ENCODE peak calls at places on chromosomes 4 and X, in nine cellular contexts. I is GM04503; J is ascending aorta; W is stimulated activated CD4-positive, alpha-beta T cell treated with anti-CD3 and anti-CD28 coated beads, Interleukin-1b, Interleukin-23, amount 100 ng/mL, for 24 hours; N is T-helper 9 cell; R is stimulated activated CD8-positive, alpha-beta memory T cell treated with anti-CD3 and anti-CD28 coated beads, Interleukin-12 subunit alpha, Interleukin-12 subunit beta, amount 100 ng/mL, for 1 hour; H is IMR-90; L is SW 1271; P is GM23248. O is an unnamed sample.

GRCh38 chr4:2442175-2442993 is 23.6 kb downstream of the CFAP99 start:
- DNase-seq in R (no peak), H (no peak), L (no peak), J (no peak), P (no peak), N (no peak), W (no peak), I (no peak), O (no peak)

GRCh38 chr4:11446156-11446811 is 17.6 kb upstream of the HS3ST1 start:
- DNase-seq in N (no peak), R (no peak), W (no peak), I (no peak), P (no peak), H (peak), L (no peak), J (no peak), O (no peak)

GRCh38 chrX:153814591-153815315 is 15.6 kb downstream of the PDZD4 start:
- DNase-seq in I (no peak), H (no peak), R (no peak), W (no peak), J (no peak), P (no peak), N (no peak), L (no peak), O (no peak)

GRCh38 chr4:185542626-185543336 is 7.5 kb upstream of the PDLIM3 start:
- DNase-seq in I (no peak), R (no peak), N (no peak), J (peak), W (no peak), H (peak), L (no peak), P (no peak), O (no peak)

GRCh38 chrX:67619253-67619652 is 75.4 kb downstream of the AR start:
- DNase-seq in W (no peak), H (peak), N (no peak), J (no peak), L (no peak), R (no peak), P (peak), I (no peak), O (peak)

GRCh38 chr4:52204921-52205320 is 153.8 kb downstream of the SPATA18 start:
- DNase-seq in W (no peak), J (no peak), P (no peak), H (no peak), N (no peak), R (no peak), I (no peak), L (no peak), O (no peak)

GRCh38 chrX:113305496-113305895 is 464.9 kb upstream of the AMOT start:
- DNase-seq in R (no peak), P (peak), N (no peak), J (no peak), I (peak), W (no peak), L (no peak), H (peak), O (peak)

GRCh38 chr4:6338175-6338950 is 68.7 kb downstream of the WFS1 start:
- DNase-seq in J (no peak), H (no peak), W (no peak), N (no peak), P (no peak), R (no peak), L (no peak), I (no peak), O (no peak)

GRCh38 chr4:85759392-85759791 is 284.4 kb downstream of the ARHGAP24 start:
- DNase-seq in W (no peak), J (no peak), H (no peak), I (no peak), R (no peak), L (no peak), N (no peak), P (no peak), O (no peak)